ENCODE peak calls at places on chromosome 20, in four cellular contexts. X, N, V and U are unnamed samples.

GRCh38 chr20:5297280-5298004 is 19.3 kb downstream of the PROKR2 start:
- DNase-seq in V (peak), X (no peak), N (no peak), U (no peak)

GRCh38 chr20:16556299-16556698 is 16.9 kb downstream of the KIF16B start:
- DNase-seq in V (no peak), N (no peak), X (no peak), U (no peak)

GRCh38 chr20:51554538-51555165 is 12.1 kb upstream of the NFATC2 start:
- DNase-seq in V (no peak), X (no peak), N (no peak), U (no peak)

GRCh38 chr20:8309638-8310037 is 177.6 kb downstream of the PLCB1 start:
- DNase-seq in X (no peak), V (no peak), N (no peak), U (no peak)

GRCh38 chr20:3162080-3162611 is 2.5 kb upstream of the FASTKD5 start:
- DNase-seq in N (no peak), V (no peak), X (no peak), U (no peak)

GRCh38 chr20:43948455-43948854 is 33.8 kb downstream of the TOX2 start:
- DNase-seq in N (no peak), V (no peak), X (no peak), U (no peak)

GRCh38 chr20:51469578-51470520 is 72.7 kb downstream of the NFATC2 start:
- DNase-seq in X (no peak), N (peak), V (no peak), U (no peak)

GRCh38 chr20:34872604-34873224 is at the start of gene GGT7:
- DNase-seq in X (peak), V (peak), N (peak), U (peak)

GRCh38 chr20:53940883-53941546 is 129.4 kb downstream of the BCAS1 start:
- DNase-seq in N (peak), X (no peak), V (no peak), U (no peak)

GRCh38 chr20:10447028-10447427 is 11.9 kb downstream of the SLX4IP start:
- DNase-seq in V (peak), X (no peak), N (peak), U (no peak)

GRCh38 chr20:32575805-32576204 is 9.3 kb downstream of the NOL4L start:
- DNase-seq in X (peak), N (no peak), V (no peak), U (no peak)

GRCh38 chr20:43914286-43914685 is 366 bp upstream of the TOX2 start:
- DNase-seq in N (no peak), V (no peak), X (no peak), U (no peak)

GRCh38 chr20:44495802-44496481 is 20.3 kb downstream of the TTPAL start:
- DNase-seq in N (no peak), V (no peak), X (no peak), U (no peak)

GRCh38 chr20:56625837-56626236 is 3.3 kb upstream of the TFAP2C start:
- DNase-seq in X (no peak), N (no peak), V (no peak), U (no peak)

GRCh38 chr20:35146299-35146921 is 726 bp downstream of the EDEM2 start:
- DNase-seq in X (peak), N (peak), V (no peak), U (peak)

GRCh38 chr20:44662256-44662655 is 10.8 kb upstream of the ADA start:
- DNase-seq in N (no peak), V (no peak), X (no peak), U (no peak)

GRCh38 chr20:45452772-45453171 is 16.8 kb upstream of the WFDC2 start:
- DNase-seq in V (no peak), X (no peak), N (no peak), U (no peak)

GRCh38 chr20:54028276-54029011 is 42.0 kb downstream of the BCAS1 start:
- DNase-seq in V (no peak), N (no peak), X (no peak), U (no peak)

GRCh38 chr20:1813101-1813529 is 82.1 kb upstream of the SIRPA start:
- DNase-seq in N (no peak), X (peak), V (no peak), U (peak)

GRCh38 chr20:32465092-32465900 is 107.2 kb downstream of the ASXL1 start:
- DNase-seq in X (peak), V (no peak), N (no peak), U (peak)

GRCh38 chr20:20010639-20011500 is 6.3 kb upstream of the NAA20 start:
- DNase-seq in N (no peak), V (no peak), X (no peak), U (no peak)

GRCh38 chr20:38973107-38973506 is 11.0 kb downstream of the DHX35 start:
- DNase-seq in X (no peak), N (no peak), V (no peak), U (no peak)
- H3K27ac ChIP-seq in X (no peak), N (no peak), V (no peak), U (no peak)

GRCh38 chr20:58647814-58648501 is 3.1 kb upstream of the STX16 start:
- DNase-seq in V (no peak), X (no peak), N (no peak), U (no peak)

GRCh38 chr20:58650181-58650775 is 805 bp upstream of the STX16 start:
- DNase-seq in X (peak), V (peak), N (no peak), U (peak)

GRCh38 chr20:58650776-58651547 is at the start of gene STX16:
- DNase-seq in X (peak), V (peak), N (peak), U (peak)

GRCh38 chr20:58651548-58651822 is 402 bp downstream of the STX16 start:
- DNase-seq in N (peak), X (no peak), V (peak), U (no peak)

DNA sequence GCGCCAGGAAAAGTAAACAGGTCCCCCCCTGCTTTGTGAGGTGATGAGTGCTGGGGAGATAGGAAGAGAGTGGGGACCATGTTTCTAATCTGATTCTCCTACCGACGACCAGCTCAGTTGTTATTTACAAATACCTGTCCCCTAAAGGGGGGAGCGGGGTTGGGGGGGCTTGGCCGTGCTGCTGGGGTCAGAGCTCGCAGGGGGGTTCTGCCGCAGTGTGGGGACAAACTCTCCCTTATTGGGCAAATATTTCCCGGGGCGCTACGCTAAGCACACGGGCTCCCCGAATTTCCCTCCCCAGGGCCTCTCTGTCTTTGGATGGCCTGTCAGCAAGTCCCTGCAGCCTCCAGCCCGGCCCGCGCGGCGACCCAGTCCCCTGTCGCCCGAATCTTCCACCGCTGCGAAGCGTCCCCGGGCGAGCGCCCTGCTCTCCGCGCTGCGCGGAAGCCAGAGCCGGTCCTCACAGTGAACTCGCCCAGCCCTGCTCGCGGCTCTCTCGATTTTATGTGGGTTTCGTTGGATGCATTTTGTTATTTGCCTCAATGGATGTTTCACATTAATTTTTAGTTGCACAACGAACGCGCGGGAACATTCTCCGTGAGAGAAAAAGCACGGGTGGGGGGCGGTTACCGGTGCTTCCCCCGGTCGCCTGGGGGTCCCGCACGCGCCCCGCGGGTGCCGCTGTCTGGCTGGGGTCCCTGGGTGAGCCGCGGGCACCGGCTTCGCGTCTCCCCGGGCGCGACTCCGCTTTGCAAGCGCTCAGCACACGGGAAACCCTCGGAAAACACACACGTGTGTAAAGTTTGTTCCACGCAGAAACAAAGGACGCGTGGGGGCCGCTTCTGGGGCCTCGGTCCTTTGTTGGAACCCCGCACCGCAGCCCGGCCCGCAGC is 1.5 kb upstream of the STX16 start:
- DNase-seq in N (no peak), V (peak), X (peak), U (no peak)
- H3K27ac ChIP-seq in N (no peak), V (peak), X (peak), U (peak)

GRCh38 chr20:40279390-40279789 is 409.6 kb downstream of the MAFB start:
- DNase-seq in N (no peak), V (no peak), X (no peak), U (no peak)

GRCh38 chr20:40286991-40287531 is 402.0 kb downstream of the MAFB start:
- DNase-seq in V (no peak), N (no peak), X (peak), U (peak)

GRCh38 chr20:40283689-40284088 is 405.3 kb downstream of the MAFB start:
- DNase-seq in V (no peak), X (no peak), N (no peak), U (no peak)

GRCh38 chr20:40287683-40288082 is 401.4 kb downstream of the MAFB start:
- DNase-seq in N (no peak), V (no peak), X (no peak), U (no peak)

GRCh38 chr20:40284611-40285010 is 404.4 kb downstream of the MAFB start:
- DNase-seq in N (no peak), V (no peak), X (no peak), U (no peak)
- H3K27ac ChIP-seq in N (no peak), V (no peak), X (no peak), U (no peak)

GRCh38 chr20:50379991-50380696 is 130.0 kb upstream of the PTPN1 start:
- DNase-seq in N (no peak), V (no peak), X (no peak), U (no peak)
- H3K27ac ChIP-seq in N (no peak), V (no peak), X (peak), U (peak)

DNA sequence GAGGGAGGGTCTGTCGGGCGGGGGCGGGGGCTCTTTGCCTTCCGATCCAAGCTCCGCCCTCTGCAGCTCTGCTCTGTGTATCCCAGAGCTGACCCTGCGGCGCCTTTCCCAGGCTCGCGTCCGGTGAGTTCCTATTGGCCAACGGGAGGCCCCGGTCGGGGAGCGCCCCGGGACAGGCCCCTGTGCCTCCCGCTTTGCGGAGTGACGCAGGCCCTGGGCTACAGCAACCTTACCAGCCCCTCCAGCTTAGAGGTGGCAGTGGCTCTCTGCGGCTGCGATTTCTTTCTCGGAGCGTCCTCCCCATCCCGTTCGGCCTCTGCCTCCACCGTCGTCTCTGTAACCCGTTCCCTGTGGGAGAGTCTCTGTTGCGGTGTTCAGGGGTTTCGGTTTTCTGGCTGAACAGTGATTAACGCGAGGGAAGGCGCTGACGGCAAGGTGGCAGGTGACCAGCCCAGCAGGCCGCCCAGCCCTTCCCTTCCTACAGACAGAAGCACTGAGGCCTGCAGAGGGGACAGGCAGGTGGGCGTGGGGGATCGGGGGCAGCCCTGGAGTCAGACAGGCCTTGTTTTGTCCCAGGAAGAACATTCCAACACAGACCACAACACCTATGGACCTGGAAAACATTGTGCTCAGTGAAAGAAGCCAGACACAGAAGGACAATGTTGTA is 18.1 kb upstream of the CEBPB start:
- DNase-seq in X (peak), N (no peak), V (no peak), U (peak)
- H3K27ac ChIP-seq in X (peak), N (no peak), V (no peak), U (peak)

GRCh38 chr20:48794360-48794759 is 33.4 kb downstream of the PREX1 start:
- DNase-seq in N (no peak), V (no peak), X (no peak), U (no peak)
- H3K27ac ChIP-seq in N (no peak), V (peak), X (no peak), U (no peak)